ENCODE peak calls at places on chromosomes 1 and 21, in four cellular contexts. T is astrocyte, S is breast epithelium, Q is A549. Y is an unnamed sample.

GRCh38 chr1:165888552-165888920 is 61.1 kb downstream of the UCK2 start:
- DNase-seq in T (no peak), S (no peak), Q (no peak), Y (no peak)

GRCh38 chr21:19224090-19224489 is 820.5 kb upstream of the TMPRSS15 start:
- DNase-seq in T (no peak), S (no peak), Q (no peak), Y (no peak)

GRCh38 chr1:186442651-186443114 is 18.2 kb downstream of the PDC start:
- DNase-seq in T (peak; percentile 89), S (no peak), Q (no peak), Y (no peak)

GRCh38 chr21:29238967-29239289 is 59.8 kb upstream of the BACH1 start:
- DNase-seq in T (peak; percentile 73), S (no peak), Q (no peak), Y (no peak)

GRCh38 chr1:93776728-93777127 is 95.1 kb upstream of the BCAR3 start:
- DNase-seq in T (no peak), S (no peak), Q (no peak), Y (no peak)

GRCh38 chr1:207822124-207822601 is 70.3 kb downstream of the CD46 start:
- DNase-seq in T (no peak), S (no peak), Q (no peak), Y (no peak)

GRCh38 chr1:230327892-230328284 is 98.2 kb downstream of the PGBD5 start:
- DNase-seq in T (peak; percentile 43), S (no peak), Q (peak; percentile 71), Y (no peak)

GRCh38 chr1:14658642-14659041 is 60.2 kb downstream of the KAZN start:
- DNase-seq in T (no peak), S (no peak), Q (no peak), Y (no peak)

GRCh38 chr1:10969267-10969970 is 43.0 kb upstream of the TARDBP start:
- DNase-seq in T (no peak), S (no peak), Q (no peak), Y (no peak)

GRCh38 chr1:12148160-12148957 is 18.4 kb upstream of the TNFRSF1B start:
- DNase-seq in T (peak; percentile 20), S (no peak), Q (no peak), Y (no peak)

GRCh38 chr1:92298213-92298572 is 594 bp downstream of the GLMN start:
- DNase-seq in T (no peak), S (no peak), Q (no peak), Y (no peak)

GRCh38 chr1:24027838-24028468 is 47.8 kb upstream of the SRSF10 start:
- DNase-seq in T (peak; percentile 43), S (no peak), Q (no peak), Y (no peak)

GRCh38 chr1:14910947-14911721 is 242.4 kb upstream of the TMEM51 start:
- DNase-seq in T (no peak), S (peak; percentile 97), Q (no peak), Y (no peak)

GRCh38 chr1:983736-984475 is 2.0 kb upstream of the PERM1 start:
- DNase-seq in T (no peak), S (no peak), Q (no peak), Y (peak; percentile 55)

GRCh38 chr1:21927531-21928237 is 9.4 kb downstream of the HSPG2 start:
- DNase-seq in T (no peak), S (no peak), Q (no peak), Y (no peak)

GRCh38 chr1:210344706-210345105 is 16.0 kb downstream of the HHAT start:
- DNase-seq in T (no peak), S (no peak), Q (no peak), Y (no peak)

GRCh38 chr1:199422206-199422605 is 605.3 kb upstream of the NR5A2 start:
- DNase-seq in T (peak; percentile 56), S (no peak), Q (no peak), Y (no peak)

GRCh38 chr1:17027403-17027802 is 15.7 kb upstream of the ATP13A2 start:
- DNase-seq in T (no peak), S (peak; percentile 39), Q (no peak), Y (no peak)

GRCh38 chr1:5651964-5652751 is 340.1 kb downstream of the NPHP4 start:
- DNase-seq in T (no peak), S (no peak), Q (no peak), Y (no peak)

GRCh38 chr1:21269461-21270085 is 20.7 kb downstream of the ECE1 start:
- DNase-seq in T (no peak), S (no peak), Q (no peak), Y (no peak)

GRCh38 chr1:35708179-35708891 is 10.3 kb downstream of the C1orf216 start:
- DNase-seq in T (no peak), S (no peak), Q (no peak), Y (no peak)

GRCh38 chr1:42952353-42953001 is 6.2 kb downstream of the SLC2A1 start:
- DNase-seq in T (no peak), S (no peak), Q (no peak), Y (no peak)

GRCh38 chr1:188249813-188250212 is 1421.1 kb downstream of the PLA2G4A start:
- DNase-seq in T (no peak), S (no peak), Q (no peak), Y (no peak)

GRCh38 chr1:210496063-210496462 is 167.4 kb downstream of the HHAT start:
- DNase-seq in T (peak; percentile 91), S (peak; percentile 30), Q (no peak), Y (no peak)

GRCh38 chr21:34367320-34367935 is 3.6 kb downstream of the KCNE2 start:
- DNase-seq in T (peak; percentile 46), S (peak; percentile 75), Q (peak; percentile 26), Y (no peak)

GRCh38 chr1:231869364-231869763 is 242.8 kb downstream of the DISC1 start:
- DNase-seq in T (no peak), S (no peak), Q (no peak), Y (no peak)

GRCh38 chr1:207920481-207921050 is 9.6 kb upstream of the CD34 start:
- DNase-seq in T (no peak), S (no peak), Q (no peak), Y (no peak)

GRCh38 chr1:2130871-2131289 is 63.7 kb downstream of the FAAP20 start:
- DNase-seq in T (no peak), S (no peak), Q (no peak), Y (no peak)

GRCh38 chr1:15727424-15727823 is 8.6 kb upstream of the SLC25A34 start:
- DNase-seq in T (no peak), S (no peak), Q (no peak), Y (no peak)

GRCh38 chr1:167276969-167277368 is 56.3 kb downstream of the POU2F1 start:
- DNase-seq in T (no peak), S (no peak), Q (no peak), Y (no peak)

GRCh38 chr1:118785246-118785645 is 202.9 kb downstream of the TBX15 start:
- DNase-seq in T (peak; percentile 0), S (peak; percentile 18), Q (no peak), Y (no peak)

GRCh38 chr1:24545673-24546072 is 10.2 kb upstream of the NCMAP start:
- DNase-seq in T (no peak), S (no peak), Q (no peak), Y (no peak)

GRCh38 chr1:175675017-175675416 is 68.4 kb downstream of the TNR start:
- DNase-seq in T (no peak), S (no peak), Q (no peak), Y (no peak)

DNA sequence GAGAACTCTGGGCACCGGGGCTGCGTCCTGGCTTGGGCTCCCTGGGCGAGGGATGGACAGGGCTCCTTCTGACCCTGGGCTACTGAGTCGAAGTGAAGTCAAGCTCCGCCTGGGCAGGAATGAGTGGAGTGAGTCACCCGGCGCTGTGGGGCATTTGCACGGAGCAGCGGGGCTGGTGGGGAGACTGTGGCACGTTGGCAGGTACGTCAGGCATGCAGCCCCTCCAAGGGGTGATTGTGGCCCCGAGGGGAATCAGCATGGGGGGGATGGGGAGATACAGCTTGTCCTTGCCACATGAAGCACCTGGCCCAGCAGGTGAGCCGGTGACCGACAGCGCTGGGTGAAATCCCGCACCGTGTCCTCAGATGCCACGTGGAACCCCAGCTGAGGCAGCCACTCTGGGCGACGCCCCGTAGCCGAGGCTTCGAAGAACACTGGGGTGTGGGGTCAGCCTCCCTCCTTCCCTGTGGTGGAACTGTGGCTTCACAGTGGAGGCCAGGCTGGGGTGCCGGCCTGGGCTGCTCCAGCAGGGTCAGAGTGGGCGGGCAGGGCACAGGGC is 62.3 kb downstream of the COL18A1 start:
- DNase-seq in T (peak; percentile 27), S (no peak), Q (no peak), Y (no peak)
- H3K27ac ChIP-seq in T (no peak overlapping the region), S (peak overlapping the region; percentile 20), Q (peak overlapping the region; percentile 95), Y (no peak overlapping the region)

GRCh38 chr1:47726496-47726855 is 270.7 kb downstream of the TRABD2B start:
- DNase-seq in T (no peak), S (no peak), Q (no peak), Y (no peak)
- H3K9me3 ChIP-seq in T (no peaks in the 10 kb centered on the region), S (no peaks in the 10 kb centered on the region), Q (no peaks in the 10 kb centered on the region), Y (no peaks in the 10 kb centered on the region)

GRCh38 chr21:42061866-42062542 is 9.1 kb upstream of the UMODL1 start:
- DNase-seq in T (no peak), S (no peak), Q (no peak), Y (peak; percentile 70)
- TF ChIP-seq CTCF in T (no peak), S (no peak), Q (no peak), Y (no peak)

GRCh38 chr1:206708058-206708457 is 23.4 kb downstream of the MAPKAPK2 start:
- DNase-seq in T (no peak), S (no peak), Q (no peak), Y (no peak)

GRCh38 chr1:206710457-206710823 is 25.7 kb downstream of the MAPKAPK2 start:
- DNase-seq in T (no peak), S (no peak), Q (no peak), Y (no peak)

GRCh38 chr1:206709772-206710456 is 25.2 kb downstream of the MAPKAPK2 start:
- DNase-seq in T (no peak), S (no peak), Q (no peak), Y (no peak)

GRCh38 chr1:206708882-206709281 is 24.2 kb downstream of the MAPKAPK2 start:
- DNase-seq in T (no peak), S (no peak), Q (no peak), Y (no peak)

DNA sequence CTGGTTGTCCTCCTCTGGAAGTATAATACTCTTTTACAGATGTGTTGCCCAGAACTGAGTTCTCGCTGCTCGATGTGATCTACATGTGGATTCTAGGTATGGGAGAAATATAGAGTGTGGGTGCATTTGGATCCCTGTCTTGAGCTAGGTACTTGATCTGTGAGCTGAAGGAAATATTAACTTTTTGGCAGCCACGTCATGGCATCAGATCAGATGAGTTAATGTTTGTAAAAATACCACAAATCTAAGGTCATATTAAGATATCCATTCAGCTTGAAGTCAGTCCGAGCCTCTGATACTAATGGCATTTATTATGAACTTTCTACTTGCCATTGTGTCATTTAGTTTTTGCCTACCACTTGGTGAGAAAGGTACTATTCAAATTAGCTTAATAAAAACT is 24.6 kb downstream of the MAPKAPK2 start:
- DNase-seq in T (no peak), S (no peak), Q (no peak), Y (no peak)
- H3K27ac ChIP-seq in T (no peak overlapping the region), S (no peak overlapping the region), Q (peak overlapping the region; percentile 85), Y (no peak overlapping the region)

DNA sequence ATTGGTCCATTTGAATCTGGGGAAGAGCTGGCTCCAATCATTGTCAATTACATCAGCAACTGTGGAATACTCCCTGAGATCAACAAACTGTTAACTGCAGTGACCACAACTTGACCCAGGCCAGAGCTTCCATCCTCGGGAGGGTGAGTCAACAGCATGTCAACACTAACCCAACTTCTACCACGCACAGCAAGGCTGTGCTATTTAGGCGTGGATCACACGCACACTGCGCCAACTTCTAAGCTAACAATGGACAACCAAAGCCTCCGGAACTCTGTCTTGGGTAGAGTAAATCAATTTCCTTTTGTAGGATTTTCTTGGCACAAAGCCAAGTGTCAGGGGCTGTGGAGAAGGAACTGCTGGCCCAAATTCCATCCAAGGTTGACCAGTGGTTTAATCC is 30.4 kb downstream of the APP start:
- DNase-seq in T (peak; percentile 98), S (no peak), Q (peak; percentile 33), Y (no peak)
- H3K9me3 ChIP-seq in T (no peaks in the 10 kb centered on the region), S (no peaks in the 10 kb centered on the region), Q (no peaks in the 10 kb centered on the region), Y (no peaks in the 10 kb centered on the region)